ENCODE peak calls at places on chromosome 1, in seven cellular contexts. One of them, this sample, is unnamed.

GRCh38 chr1:203629509-203630082 is 3.0 kb downstream of the ATP2B4 start:
- DNase-seq in GM23248: peak; percentile 81
- DNase-seq in CD4-positive, alpha-beta memory T cell: peak; percentile 54
- DNase-seq in astrocyte: no peak
- DNase-seq in uterus: peak; percentile 73
- DNase-seq in CD8-positive, alpha-beta memory T cell: peak; percentile 79
- DNase-seq in ovary: peak; percentile 71
- DNase-seq in this sample: peak; percentile 51

GRCh38 chr1:9870572-9870971 is 39.5 kb downstream of the CTNNBIP1 start:
- DNase-seq in GM23248: no peak
- DNase-seq in CD4-positive, alpha-beta memory T cell: no peak
- DNase-seq in astrocyte: no peak
- DNase-seq in uterus: no peak
- DNase-seq in CD8-positive, alpha-beta memory T cell: no peak
- DNase-seq in ovary: no peak
- DNase-seq in this sample: no peak

GRCh38 chr1:26408604-26409003 is 2.0 kb upstream of the LIN28A start:
- DNase-seq in GM23248: peak; percentile 80
- DNase-seq in CD4-positive, alpha-beta memory T cell: peak; percentile 78
- DNase-seq in astrocyte: peak; percentile 46
- DNase-seq in uterus: peak; percentile 54
- DNase-seq in CD8-positive, alpha-beta memory T cell: peak; percentile 84
- DNase-seq in ovary: peak; percentile 87
- DNase-seq in this sample: peak; percentile 81

GRCh38 chr1:245155186-245156040 is 628 bp downstream of the KIF26B start:
- DNase-seq in GM23248: peak; percentile 64
- DNase-seq in CD4-positive, alpha-beta memory T cell: no peak
- DNase-seq in astrocyte: peak; percentile 32
- DNase-seq in uterus: no peak
- DNase-seq in CD8-positive, alpha-beta memory T cell: no peak
- DNase-seq in ovary: no peak
- DNase-seq in this sample: no peak

GRCh38 chr1:245690153-245690552 is 535.4 kb downstream of the KIF26B start:
- DNase-seq in GM23248: peak; percentile 12
- DNase-seq in CD4-positive, alpha-beta memory T cell: no peak
- DNase-seq in astrocyte: peak; percentile 34
- DNase-seq in uterus: no peak
- DNase-seq in CD8-positive, alpha-beta memory T cell: no peak
- DNase-seq in ovary: no peak
- DNase-seq in this sample: no peak

GRCh38 chr1:150877220-150877516 is 769 bp upstream of the ARNT start:
- DNase-seq in GM23248: peak; percentile 13
- DNase-seq in CD4-positive, alpha-beta memory T cell: no peak
- DNase-seq in astrocyte: no peak
- DNase-seq in uterus: no peak
- DNase-seq in CD8-positive, alpha-beta memory T cell: no peak
- DNase-seq in ovary: no peak
- DNase-seq in this sample: no peak

GRCh38 chr1:204384636-204385354 is 25.1 kb upstream of the PLEKHA6 start:
- DNase-seq in GM23248: peak; percentile 88
- DNase-seq in CD4-positive, alpha-beta memory T cell: no peak
- DNase-seq in astrocyte: peak; percentile 20
- DNase-seq in uterus: no peak
- DNase-seq in CD8-positive, alpha-beta memory T cell: no peak
- DNase-seq in ovary: no peak
- DNase-seq in this sample: no peak

GRCh38 chr1:232728507-232729263 is 76.5 kb upstream of the MAP10 start:
- DNase-seq in GM23248: peak; percentile 92
- DNase-seq in CD4-positive, alpha-beta memory T cell: no peak
- DNase-seq in astrocyte: peak; percentile 35
- DNase-seq in uterus: peak; percentile 23
- DNase-seq in CD8-positive, alpha-beta memory T cell: no peak
- DNase-seq in ovary: no peak
- DNase-seq in this sample: no peak

GRCh38 chr1:227356582-227357228 is 38.4 kb upstream of the CDC42BPA start:
- DNase-seq in GM23248: peak; percentile 1
- DNase-seq in CD4-positive, alpha-beta memory T cell: no peak
- DNase-seq in astrocyte: no peak
- DNase-seq in uterus: no peak
- DNase-seq in CD8-positive, alpha-beta memory T cell: no peak
- DNase-seq in ovary: no peak
- DNase-seq in this sample: no peak

GRCh38 chr1:67404212-67404620 is 26.0 kb downstream of the SERBP1 start:
- DNase-seq in GM23248: peak; percentile 42
- DNase-seq in CD4-positive, alpha-beta memory T cell: no peak
- DNase-seq in astrocyte: peak; percentile 39
- DNase-seq in uterus: no peak
- DNase-seq in CD8-positive, alpha-beta memory T cell: no peak
- DNase-seq in ovary: no peak
- DNase-seq in this sample: no peak

GRCh38 chr1:41387667-41388091 is 26.4 kb downstream of the FOXO6 start:
- DNase-seq in GM23248: peak; percentile 54
- DNase-seq in CD4-positive, alpha-beta memory T cell: no peak
- DNase-seq in astrocyte: peak; percentile 59
- DNase-seq in uterus: peak; percentile 87
- DNase-seq in CD8-positive, alpha-beta memory T cell: no peak
- DNase-seq in ovary: peak; percentile 92
- DNase-seq in this sample: no peak

GRCh38 chr1:173508541-173508940 is 31.4 kb downstream of the PRDX6 start:
- DNase-seq in GM23248: no peak
- DNase-seq in CD4-positive, alpha-beta memory T cell: no peak
- DNase-seq in astrocyte: no peak
- DNase-seq in uterus: no peak
- DNase-seq in CD8-positive, alpha-beta memory T cell: no peak
- DNase-seq in ovary: no peak
- DNase-seq in this sample: no peak

GRCh38 chr1:218478336-218478735 is 133.2 kb downstream of the TGFB2 start:
- DNase-seq in GM23248: peak; percentile 66
- DNase-seq in CD4-positive, alpha-beta memory T cell: no peak
- DNase-seq in astrocyte: no peak
- DNase-seq in uterus: no peak
- DNase-seq in CD8-positive, alpha-beta memory T cell: no peak
- DNase-seq in ovary: no peak
- DNase-seq in this sample: no peak

GRCh38 chr1:101242331-101243050 is 5.7 kb downstream of the S1PR1 start:
- DNase-seq in GM23248: no peak
- DNase-seq in CD4-positive, alpha-beta memory T cell: no peak
- DNase-seq in astrocyte: no peak
- DNase-seq in uterus: no peak
- DNase-seq in CD8-positive, alpha-beta memory T cell: no peak
- DNase-seq in ovary: no peak
- DNase-seq in this sample: no peak

GRCh38 chr1:240706150-240706904 is 94.4 kb upstream of the GREM2 start:
- DNase-seq in GM23248: peak; percentile 78
- DNase-seq in CD4-positive, alpha-beta memory T cell: no peak
- DNase-seq in astrocyte: peak; percentile 81
- DNase-seq in uterus: no peak
- DNase-seq in CD8-positive, alpha-beta memory T cell: no peak
- DNase-seq in ovary: no peak
- DNase-seq in this sample: no peak

GRCh38 chr1:235485558-235485957 is 18.7 kb downstream of the B3GALNT2 start:
- DNase-seq in GM23248: no peak
- DNase-seq in CD4-positive, alpha-beta memory T cell: no peak
- DNase-seq in astrocyte: no peak
- DNase-seq in uterus: no peak
- DNase-seq in CD8-positive, alpha-beta memory T cell: no peak
- DNase-seq in ovary: no peak
- DNase-seq in this sample: no peak

GRCh38 chr1:235491644-235492043 is 12.6 kb downstream of the B3GALNT2 start:
- DNase-seq in GM23248: no peak
- DNase-seq in CD4-positive, alpha-beta memory T cell: no peak
- DNase-seq in astrocyte: no peak
- DNase-seq in uterus: no peak
- DNase-seq in CD8-positive, alpha-beta memory T cell: no peak
- DNase-seq in ovary: no peak
- DNase-seq in this sample: no peak

GRCh38 chr1:235483090-235483489 is 21.2 kb downstream of the B3GALNT2 start:
- DNase-seq in GM23248: no peak
- DNase-seq in CD4-positive, alpha-beta memory T cell: no peak
- DNase-seq in astrocyte: no peak
- DNase-seq in uterus: no peak
- DNase-seq in CD8-positive, alpha-beta memory T cell: no peak
- DNase-seq in ovary: no peak
- DNase-seq in this sample: no peak

DNA sequence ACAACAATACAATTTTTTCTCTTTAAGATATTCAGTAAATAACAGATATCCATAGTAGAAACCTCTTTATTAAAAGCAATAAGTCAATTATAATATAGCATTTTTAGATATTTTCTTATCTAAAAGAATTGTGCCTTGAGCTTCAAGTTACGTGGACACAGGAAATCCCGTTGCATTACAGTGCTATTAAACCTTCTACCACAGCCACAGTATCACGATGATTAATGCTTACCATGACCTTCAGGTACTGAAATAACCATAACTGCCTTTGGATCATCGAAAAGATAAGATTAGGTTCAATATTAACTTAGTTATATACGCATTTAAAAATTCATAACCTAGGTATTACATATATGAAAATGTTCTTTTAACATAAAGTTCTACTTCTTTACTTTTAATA is 17.9 kb downstream of the B3GALNT2 start:
- DNase-seq in GM23248: no peak
- DNase-seq in CD4-positive, alpha-beta memory T cell: no peak
- DNase-seq in astrocyte: no peak
- DNase-seq in uterus: no peak
- DNase-seq in CD8-positive, alpha-beta memory T cell: no peak
- DNase-seq in ovary: no peak
- DNase-seq in this sample: no peak
- H3K27ac ChIP-seq in GM23248: no peak overlapping the region
- H3K27ac ChIP-seq in CD4-positive, alpha-beta memory T cell: no peak overlapping the region
- H3K27ac ChIP-seq in astrocyte: no peak overlapping the region
- H3K27ac ChIP-seq in uterus: no peak overlapping the region
- H3K27ac ChIP-seq in CD8-positive, alpha-beta memory T cell: no peak overlapping the region
- H3K27ac ChIP-seq in ovary: no peak overlapping the region
- H3K27ac ChIP-seq in this sample: no peak overlapping the region

DNA sequence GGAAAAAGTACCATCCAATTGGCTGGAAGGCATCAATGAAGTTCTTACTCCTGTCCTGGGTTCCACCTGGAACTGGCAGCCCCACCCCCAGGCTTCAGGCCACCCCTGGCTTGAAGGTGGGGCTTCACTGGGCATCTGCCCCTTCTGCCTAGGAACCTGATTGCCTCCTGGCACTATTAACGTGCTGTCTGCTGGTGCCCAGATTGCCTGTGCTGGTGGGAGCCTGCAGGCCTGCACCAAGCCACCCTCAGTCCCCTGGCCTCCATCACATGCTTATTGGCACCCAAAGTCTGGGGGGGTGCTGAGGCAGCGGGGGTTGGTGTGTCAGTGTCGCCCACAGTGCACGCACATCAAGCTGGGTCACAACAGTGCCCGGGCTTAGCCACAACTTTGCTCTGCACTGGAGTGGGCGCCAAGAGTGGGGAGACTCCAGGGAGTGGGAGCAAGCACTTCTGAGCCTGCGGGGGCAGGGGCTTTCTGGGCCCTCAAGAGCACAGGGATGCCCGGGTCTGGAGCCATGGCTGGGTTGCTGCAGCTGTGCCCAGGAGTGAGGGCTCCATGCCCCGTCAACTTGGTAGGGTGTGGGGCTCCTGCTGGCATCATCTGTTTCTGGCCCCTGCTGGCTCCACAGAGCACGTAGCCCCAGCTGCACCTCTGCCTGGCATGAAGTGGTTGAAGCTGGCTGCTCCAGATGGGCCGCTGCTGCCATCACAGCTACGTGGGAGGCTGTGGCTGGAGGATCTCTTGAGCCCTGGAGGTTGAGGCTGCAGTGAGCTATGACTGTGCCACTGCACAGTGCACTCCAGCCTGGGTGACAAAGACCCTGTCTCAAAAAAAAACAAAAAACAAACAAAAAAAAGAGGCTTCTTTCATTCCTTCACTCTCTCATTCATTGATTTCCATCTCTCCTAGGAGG is 4.2 kb upstream of the LSM10 start:
- DNase-seq in GM23248: no peak
- DNase-seq in CD4-positive, alpha-beta memory T cell: no peak
- DNase-seq in astrocyte: no peak
- DNase-seq in uterus: no peak
- DNase-seq in CD8-positive, alpha-beta memory T cell: no peak
- DNase-seq in ovary: no peak
- DNase-seq in this sample: no peak
- H3K4me3 ChIP-seq in GM23248: peak overlapping the region; percentile 94
- H3K4me3 ChIP-seq in CD4-positive, alpha-beta memory T cell: no peak overlapping the region
- H3K4me3 ChIP-seq in astrocyte: peak overlapping the region; percentile 5
- H3K4me3 ChIP-seq in uterus: no peak overlapping the region
- H3K4me3 ChIP-seq in CD8-positive, alpha-beta memory T cell: no peak overlapping the region
- H3K4me3 ChIP-seq in ovary: no peak overlapping the region
- H3K4me3 ChIP-seq in this sample: no peak overlapping the region

GRCh38 chr1:201552941-201553341 is 14.0 kb downstream of the NAV1 start:
- DNase-seq in GM23248: peak; percentile 89
- DNase-seq in CD4-positive, alpha-beta memory T cell: no peak
- DNase-seq in astrocyte: peak; percentile 79
- DNase-seq in uterus: no peak
- DNase-seq in CD8-positive, alpha-beta memory T cell: no peak
- DNase-seq in ovary: no peak
- DNase-seq in this sample: no peak

GRCh38 chr1:201553496-201554166 is 14.7 kb downstream of the NAV1 start:
- DNase-seq in GM23248: peak; percentile 45
- DNase-seq in CD4-positive, alpha-beta memory T cell: no peak
- DNase-seq in astrocyte: peak; percentile 68
- DNase-seq in uterus: no peak
- DNase-seq in CD8-positive, alpha-beta memory T cell: no peak
- DNase-seq in ovary: no peak
- DNase-seq in this sample: no peak

GRCh38 chr1:201554167-201554600 is 15.3 kb downstream of the NAV1 start:
- DNase-seq in GM23248: peak; percentile 86
- DNase-seq in CD4-positive, alpha-beta memory T cell: no peak
- DNase-seq in astrocyte: no peak
- DNase-seq in uterus: no peak
- DNase-seq in CD8-positive, alpha-beta memory T cell: no peak
- DNase-seq in ovary: no peak
- DNase-seq in this sample: no peak

GRCh38 chr1:201551877-201552731 is 13.2 kb downstream of the NAV1 start:
- DNase-seq in GM23248: peak; percentile 94
- DNase-seq in CD4-positive, alpha-beta memory T cell: no peak
- DNase-seq in astrocyte: peak; percentile 90
- DNase-seq in uterus: no peak
- DNase-seq in CD8-positive, alpha-beta memory T cell: no peak
- DNase-seq in ovary: no peak
- DNase-seq in this sample: no peak

DNA sequence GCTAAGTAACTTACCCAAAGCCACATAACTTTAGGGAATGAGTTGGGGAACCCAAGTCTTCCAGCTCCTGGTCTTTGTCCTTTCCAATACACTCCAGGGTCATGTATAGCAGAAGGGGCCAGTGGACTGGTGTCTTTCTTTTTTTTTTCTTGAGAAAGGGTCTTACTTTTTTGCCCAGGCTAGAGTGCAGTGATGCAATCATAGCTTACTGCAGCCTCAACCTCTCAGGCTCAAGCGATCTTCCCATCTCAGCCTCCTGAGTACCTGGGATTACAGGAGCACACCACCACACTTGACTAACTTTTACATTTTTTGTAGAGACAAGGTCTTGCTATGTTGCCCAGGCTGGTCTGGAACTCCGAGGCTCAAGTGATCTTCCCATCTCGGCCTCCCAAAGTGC is 12.2 kb downstream of the NAV1 start:
- DNase-seq in GM23248: no peak
- DNase-seq in CD4-positive, alpha-beta memory T cell: no peak
- DNase-seq in astrocyte: no peak
- DNase-seq in uterus: no peak
- DNase-seq in CD8-positive, alpha-beta memory T cell: no peak
- DNase-seq in ovary: no peak
- DNase-seq in this sample: no peak
- H3K27ac ChIP-seq in GM23248: peak overlapping the region; percentile 93
- H3K27ac ChIP-seq in CD4-positive, alpha-beta memory T cell: no peak overlapping the region
- H3K27ac ChIP-seq in astrocyte: peak overlapping the region; percentile 82
- H3K27ac ChIP-seq in uterus: no peak overlapping the region
- H3K27ac ChIP-seq in CD8-positive, alpha-beta memory T cell: no peak overlapping the region
- H3K27ac ChIP-seq in ovary: no peak overlapping the region
- H3K27ac ChIP-seq in this sample: no peak overlapping the region

GRCh38 chr1:1291611-1292441 is 11.6 kb downstream of the SCNN1D start:
- DNase-seq in GM23248: peak; percentile 69
- DNase-seq in CD4-positive, alpha-beta memory T cell: peak; percentile 69
- DNase-seq in astrocyte: peak; percentile 35
- DNase-seq in uterus: peak; percentile 70
- DNase-seq in CD8-positive, alpha-beta memory T cell: peak; percentile 78
- DNase-seq in ovary: peak; percentile 74
- DNase-seq in this sample: peak; percentile 55
- H3K4me3 ChIP-seq in GM23248: no peak overlapping the region
- H3K4me3 ChIP-seq in CD4-positive, alpha-beta memory T cell: no peak overlapping the region
- H3K4me3 ChIP-seq in astrocyte: no peak overlapping the region
- H3K4me3 ChIP-seq in uterus: no peak overlapping the region
- H3K4me3 ChIP-seq in CD8-positive, alpha-beta memory T cell: no peak overlapping the region
- H3K4me3 ChIP-seq in ovary: no peak overlapping the region
- H3K4me3 ChIP-seq in this sample: no peak overlapping the region

This sample was measured in CD8-positive, alpha-beta T cell.